ENCODE peak calls at places on chromosomes 3 and 15, in ten cellular contexts. C, F, A, T, H, M, B, V, Q and Y are unnamed samples. For H3K9me3, the result is how much of the 10 kb centered on the place peaks cover.

GRCh38 chr3:163561151-163561550 is 1517.1 kb downstream of the SI start:
- DNase-seq in C (no peak), F (no peak), A (no peak), T (no peak), H (no peak), M (no peak), B (no peak), V (no peak), Q (no peak), Y (no peak)

GRCh38 chr15:48566669-48567068 is 78.8 kb downstream of the FBN1 start:
- DNase-seq in C (no peak), F (no peak), A (no peak), T (no peak), H (no peak), M (no peak), B (no peak), V (no peak), Q (no peak), Y (peak)

GRCh38 chr15:75729304-75730069 is 16.8 kb upstream of the CSPG4 start:
- DNase-seq in C (no peak), F (peak), A (no peak), T (no peak), H (no peak), M (no peak), B (no peak), V (no peak), Q (no peak), Y (no peak)

GRCh38 chr3:32934150-32934742 is 17.2 kb upstream of the CCR4 start:
- DNase-seq in C (peak), F (no peak), A (peak), T (no peak), H (no peak), M (no peak), B (no peak), V (no peak), Q (no peak), Y (no peak)

GRCh38 chr3:56754753-56755365 is 46.9 kb downstream of the ARHGEF3 start:
- DNase-seq in C (no peak), F (no peak), A (no peak), T (no peak), H (no peak), M (no peak), B (no peak), V (no peak), Q (no peak), Y (no peak)

GRCh38 chr3:32460031-32460749 is 42.5 kb downstream of the CMTM6 start:
- DNase-seq in C (peak), F (no peak), A (no peak), T (no peak), H (no peak), M (no peak), B (no peak), V (no peak), Q (no peak), Y (no peak)

GRCh38 chr3:23668430-23668904 is 137.3 kb upstream of the UBE2E1 start:
- DNase-seq in C (peak), F (no peak), A (no peak), T (no peak), H (no peak), M (peak), B (no peak), V (no peak), Q (no peak), Y (peak)

GRCh38 chr3:187025254-187025655 is 94.9 kb downstream of the ST6GAL1 start:
- DNase-seq in C (no peak), F (no peak), A (no peak), T (no peak), H (no peak), M (no peak), B (no peak), V (no peak), Q (no peak), Y (no peak)

GRCh38 chr3:111917300-111917699 is 58.2 kb downstream of the PHLDB2 start:
- DNase-seq in C (no peak), F (no peak), A (no peak), T (no peak), H (no peak), M (peak), B (no peak), V (no peak), Q (no peak), Y (peak)

GRCh38 chr3:189490749-189491148 is 140.4 kb upstream of the TP63 start:
- DNase-seq in C (no peak), F (no peak), A (no peak), T (no peak), H (no peak), M (no peak), B (no peak), V (no peak), Q (no peak), Y (peak)

GRCh38 chr15:37720267-37720666 is 214.2 kb upstream of the TMCO5A start:
- DNase-seq in C (no peak), F (no peak), A (no peak), T (no peak), H (no peak), M (no peak), B (no peak), V (no peak), Q (no peak), Y (no peak)

GRCh38 chr3:172152869-172153268 is 113.5 kb downstream of the FNDC3B start:
- DNase-seq in C (no peak), F (no peak), A (no peak), T (no peak), H (peak), M (no peak), B (no peak), V (no peak), Q (no peak), Y (peak)

GRCh38 chr3:29065211-29065785 is 215.6 kb upstream of the RBMS3 start:
- DNase-seq in C (peak), F (no peak), A (peak), T (peak), H (peak), M (peak), B (peak), V (peak), Q (no peak), Y (peak)
- H3K9me3 ChIP-seq in C (under half), F (under half), A (under half), T (under half), H (under half), M (under half), B (under half), V (under half), Q (under half), Y (under half)

GRCh38 chr3:128858167-128858566 is 21.3 kb upstream of the ACAD9 start:
- DNase-seq in C (no peak), F (no peak), A (no peak), T (no peak), H (no peak), M (no peak), B (no peak), V (no peak), Q (no peak), Y (no peak)
- H3K9me3 ChIP-seq in C (under half), F (under half), A (half or more), T (under half), H (under half), M (half or more), B (under half), V (under half), Q (under half), Y (half or more)

DNA sequence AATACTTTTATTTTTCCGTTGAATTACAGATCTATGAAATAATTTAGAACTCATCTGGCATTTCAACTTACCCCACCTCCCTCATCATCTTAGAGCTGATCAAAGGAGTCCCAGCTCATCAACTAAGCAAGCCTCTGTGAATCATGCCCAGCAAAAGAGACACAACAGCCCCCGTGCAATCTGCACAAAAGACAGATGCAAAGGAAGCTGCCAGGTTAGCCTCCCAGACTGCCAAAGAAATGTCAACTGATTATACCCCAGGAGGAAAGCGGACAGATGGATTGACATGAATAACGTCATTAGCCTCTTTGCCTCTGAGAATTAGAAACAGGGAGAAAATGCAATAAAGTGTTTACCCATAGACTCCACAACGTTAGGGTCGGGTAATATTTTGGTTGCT is 75.0 kb downstream of the GABRB3 start:
- DNase-seq in C (no peak), F (no peak), A (no peak), T (no peak), H (no peak), M (no peak), B (no peak), V (no peak), Q (no peak), Y (no peak)
- H3K9me3 ChIP-seq in C (under half), F (under half), A (under half), T (under half), H (under half), M (under half), B (under half), V (under half), Q (under half), Y (under half)

GRCh38 chr15:25431821-25432561 is 6.8 kb downstream of the UBE3A start:
- DNase-seq in C (no peak), F (no peak), A (no peak), T (no peak), H (no peak), M (no peak), B (no peak), V (no peak), Q (no peak), Y (no peak)
- H3K9me3 ChIP-seq in C (under half), F (under half), A (under half), T (under half), H (under half), M (under half), B (under half), V (under half), Q (under half), Y (under half)